ENCODE peak calls at places on chromosomes 16 and 17, in six cellular contexts. R, I, K, O, H and S are unnamed samples.

GRCh38 chr17:50051082-50051576 is 4.8 kb upstream of the ITGA3 start:
- DNase-seq in R (peak), I (peak), K (peak), O (no peak), H (peak), S (peak)

GRCh38 chr17:80891096-80892018 is 100.3 kb upstream of the CHMP6 start:
- DNase-seq in R (peak), I (peak), K (peak), O (peak), H (no peak), S (no peak)

GRCh38 chr16:22427556-22427955 is 53.1 kb upstream of the CDR2 start:
- DNase-seq in R (no peak), I (no peak), K (no peak), O (no peak), H (no peak), S (no peak)

GRCh38 chr17:77332034-77332971 is 191.5 kb downstream of the SEC14L1 start:
- DNase-seq in R (no peak), I (no peak), K (no peak), O (no peak), H (peak), S (peak)

GRCh38 chr17:34673995-34674900 is 94.9 kb downstream of the TMEM132E start:
- DNase-seq in R (no peak), I (no peak), K (no peak), O (no peak), H (peak), S (no peak)

GRCh38 chr16:86578056-86578455 is 293 bp upstream of the FOXL1 start:
- DNase-seq in R (no peak), I (no peak), K (no peak), O (no peak), H (no peak), S (no peak)

GRCh38 chr17:64281962-64282752 is 19.1 kb upstream of the TEX2 start:
- DNase-seq in R (peak), I (peak), K (peak), O (peak), H (peak), S (peak)

GRCh38 chr17:34511265-34511664 is 68.1 kb upstream of the TMEM132E start:
- DNase-seq in R (no peak), I (no peak), K (no peak), O (no peak), H (no peak), S (no peak)

GRCh38 chr16:52634528-52634927 is 87.6 kb upstream of the TOX3 start:
- DNase-seq in R (no peak), I (no peak), K (no peak), O (no peak), H (no peak), S (peak)

GRCh38 chr17:6066183-6066948 is 3.8 kb upstream of the WSCD1 start:
- DNase-seq in R (no peak), I (peak), K (no peak), O (no peak), H (no peak), S (no peak)

GRCh38 chr17:57045868-57046671 is 39.0 kb upstream of the AKAP1 start:
- DNase-seq in R (peak), I (peak), K (peak), O (peak), H (no peak), S (peak)

GRCh38 chr16:25051446-25052160 is 36.4 kb upstream of the ARHGAP17 start:
- DNase-seq in R (no peak), I (peak), K (no peak), O (no peak), H (no peak), S (no peak)

GRCh38 chr16:79090966-79091365 is 509.6 kb downstream of the MAF start:
- DNase-seq in R (no peak), I (no peak), K (no peak), O (no peak), H (no peak), S (no peak)

GRCh38 chr17:40177275-40177874 is at the start of gene RAPGEFL1:
- DNase-seq in R (peak), I (peak), K (peak), O (peak), H (peak), S (peak)

GRCh38 chr17:57121308-57122042 is 36.4 kb downstream of the AKAP1 start:
- DNase-seq in R (no peak), I (peak), K (no peak), O (no peak), H (peak), S (peak)

GRCh38 chr17:3963214-3964201 is 729 bp downstream of the ATP2A3 start:
- DNase-seq in R (peak), I (no peak), K (peak), O (peak), H (no peak), S (peak)

GRCh38 chr16:22903716-22904115 is 89.8 kb downstream of the HS3ST2 start:
- DNase-seq in R (no peak), I (no peak), K (no peak), O (no peak), H (no peak), S (no peak)

GRCh38 chr17:36461330-36462110 is 25.0 kb upstream of the ZNHIT3 start:
- DNase-seq in R (no peak), I (no peak), K (no peak), O (no peak), H (no peak), S (peak)

GRCh38 chr17:48054238-48055185 is 6.4 kb downstream of the NFE2L1 start:
- DNase-seq in R (no peak), I (peak), K (no peak), O (no peak), H (no peak), S (no peak)

GRCh38 chr17:3885970-3886369 is 6.9 kb downstream of the CAMKK1 start:
- DNase-seq in R (no peak), I (peak), K (no peak), O (no peak), H (no peak), S (no peak)

GRCh38 chr17:32928527-32929287 is 754 bp downstream of the TMEM98 start:
- DNase-seq in R (no peak), I (peak), K (no peak), O (no peak), H (no peak), S (peak)

GRCh38 chr17:66200685-66201092 is 8.8 kb upstream of the CEP112 start:
- DNase-seq in R (peak), I (peak), K (no peak), O (peak), H (peak), S (peak)

GRCh38 chr17:33291248-33292183 is 1.6 kb downstream of the ASIC2 start:
- DNase-seq in R (no peak), I (peak), K (no peak), O (no peak), H (no peak), S (no peak)

GRCh38 chr16:53773150-53773846 is 69.3 kb downstream of the FTO start:
- DNase-seq in R (no peak), I (peak), K (no peak), O (no peak), H (peak), S (peak)

GRCh38 chr16:87550510-87550961 is 51.8 kb upstream of the JPH3 start:
- DNase-seq in R (peak), I (no peak), K (peak), O (peak), H (peak), S (peak)

GRCh38 chr16:21001262-21001661 is 100.7 kb downstream of the LYRM1 start:
- DNase-seq in R (no peak), I (no peak), K (no peak), O (no peak), H (peak), S (peak)

GRCh38 chr17:42548993-42549755 is 3.5 kb upstream of the HSD17B1 start:
- DNase-seq in R (no peak), I (no peak), K (no peak), O (no peak), H (no peak), S (no peak)

GRCh38 chr17:36779550-36779949 is 157.7 kb upstream of the LHX1 start:
- DNase-seq in R (no peak), I (no peak), K (no peak), O (no peak), H (no peak), S (no peak)

GRCh38 chr17:5892897-5893656 is 177.1 kb upstream of the WSCD1 start:
- DNase-seq in R (no peak), I (no peak), K (no peak), O (no peak), H (no peak), S (no peak)